ENCODE peak calls at places on chromosome 11, in five cellular contexts. A is HepG2, H is breast epithelium, X is IMR-90, P is H1. I is an unnamed sample. For H3K4me1, the result is how much of the 10 kb centered on the place peaks cover.

GRCh38 chr11:90656171-90656570 is 433.3 kb upstream of the CHORDC1 start:
- DNase-seq in A (no peak), X (no peak), P (no peak), H (no peak), I (no peak)

GRCh38 chr11:116644948-116645305 is 127.9 kb downstream of the BUD13 start:
- DNase-seq in X (no peak), H (no peak), P (no peak), A (peak), I (no peak)

GRCh38 chr11:62431171-62431895 is 12.5 kb downstream of the SCGB1A1 start:
- DNase-seq in A (no peak), X (peak), P (no peak), H (no peak), I (no peak)

GRCh38 chr11:119373059-119373875 is 8.2 kb downstream of the USP2 start:
- DNase-seq in P (no peak), X (no peak), H (peak), A (peak), I (no peak)

GRCh38 chr11:118610220-118610772 is 2.9 kb downstream of the PHLDB1 start:
- DNase-seq in P (peak), H (peak), A (no peak), X (no peak), I (no peak)

GRCh38 chr11:786235-787083 is 3.4 kb downstream of the CEND1 start:
- DNase-seq in H (no peak), P (no peak), X (no peak), A (no peak), I (no peak)

GRCh38 chr11:74926304-74927030 is 22.4 kb downstream of the XRRA1 start:
- DNase-seq in P (no peak), X (peak), A (no peak), H (no peak), I (no peak)

GRCh38 chr11:78796956-78797355 is 222.3 kb upstream of the NARS2 start:
- DNase-seq in P (no peak), A (no peak), H (no peak), X (peak), I (no peak)

GRCh38 chr11:122879785-122880184 is 2.8 kb upstream of the JHY start:
- DNase-seq in H (no peak), P (peak), X (no peak), A (no peak), I (no peak)

GRCh38 chr11:84522331-84522730 is 1104.8 kb downstream of the DLG2 start:
- DNase-seq in A (no peak), P (no peak), X (no peak), H (no peak), I (no peak)

GRCh38 chr11:134792044-134792443 is 380.0 kb upstream of the B3GAT1 start:
- DNase-seq in X (peak), P (no peak), H (no peak), A (no peak), I (no peak)

GRCh38 chr11:36376315-36376887 is 80.3 kb downstream of the PRR5L start:
- DNase-seq in H (no peak), X (peak), P (no peak), A (no peak), I (no peak)

GRCh38 chr11:109048098-109048497 is 373.9 kb upstream of the C11orf87 start:
- DNase-seq in H (no peak), A (no peak), P (no peak), X (peak), I (no peak)

GRCh38 chr11:2834893-2835767 is 50.4 kb downstream of the CDKN1C start:
- DNase-seq in A (peak), P (no peak), H (no peak), X (peak), I (no peak)

GRCh38 chr11:62705401-62705800 is 1.8 kb downstream of the BSCL2 start:
- DNase-seq in H (no peak), P (no peak), X (no peak), A (no peak), I (no peak)

GRCh38 chr11:68940651-68941323 is 37.1 kb downstream of the IGHMBP2 start:
- DNase-seq in A (no peak), P (no peak), H (no peak), X (no peak), I (no peak)

GRCh38 chr11:23577296-23577695 is 717.0 kb upstream of the CCDC179 start:
- DNase-seq in X (no peak), P (no peak), H (no peak), A (no peak), I (no peak)

GRCh38 chr11:16767137-16767536 is 28.7 kb downstream of the C11orf58 start:
- DNase-seq in X (no peak), P (no peak), A (no peak), H (no peak), I (no peak)

GRCh38 chr11:61026121-61027031 is 54.9 kb downstream of the CD6 start:
- DNase-seq in A (no peak), P (no peak), H (no peak), X (no peak), I (no peak)

GRCh38 chr11:69888671-69889076 is 69.5 kb upstream of the FGF3 start:
- DNase-seq in P (peak), X (peak), H (peak), A (peak), I (peak)

GRCh38 chr11:107704432-107704831 is 7.4 kb downstream of the SLN start:
- DNase-seq in P (no peak), A (no peak), H (no peak), X (peak), I (no peak)

GRCh38 chr11:69295079-69295994 is 1.4 kb downstream of the MYEOV start:
- DNase-seq in X (no peak), H (no peak), P (no peak), A (no peak), I (no peak)

GRCh38 chr11:2498750-2499149 is 53.9 kb downstream of the KCNQ1 start:
- DNase-seq in A (no peak), P (no peak), X (no peak), H (no peak), I (no peak)

GRCh38 chr11:57123590-57123989 is 58.2 kb upstream of the LRRC55 start:
- DNase-seq in H (no peak), A (no peak), X (no peak), P (no peak), I (no peak)

GRCh38 chr11:20013346-20014066 is 146.8 kb downstream of the DBX1 start:
- DNase-seq in X (peak), H (no peak), A (peak), P (no peak), I (no peak)

GRCh38 chr11:96045622-96046456 is 121.9 kb upstream of the MTMR2 start:
- DNase-seq in A (no peak), H (peak), X (peak), P (peak), I (peak)

GRCh38 chr11:45948341-45948740 is 25.9 kb downstream of the LARGE2 start:
- DNase-seq in A (no peak), P (no peak), X (no peak), H (no peak), I (no peak)

GRCh38 chr11:133900176-133901105 is 55.1 kb upstream of the SPATA19 start:
- DNase-seq in A (no peak), H (no peak), P (peak), X (no peak), I (no peak)

GRCh38 chr11:97743205-97743742 is 1277.5 kb upstream of the CNTN5 start:
- DNase-seq in A (no peak), X (peak), H (no peak), P (no peak), I (no peak)

GRCh38 chr11:46590740-46591606 is 2.9 kb downstream of the AMBRA1 start:
- DNase-seq in X (no peak), H (no peak), A (no peak), P (no peak), I (no peak)

GRCh38 chr11:126830216-126830615 is 170.4 kb downstream of the KIRREL3 start:
- DNase-seq in X (no peak), P (no peak), H (no peak), A (no peak), I (no peak)

GRCh38 chr11:69218946-69219720 is 63.4 kb downstream of the SMIM38 start:
- DNase-seq in X (no peak), P (peak), A (no peak), H (peak), I (no peak)

GRCh38 chr11:69575296-69576068 is 65.5 kb upstream of the CCND1 start:
- DNase-seq in X (no peak), P (no peak), H (no peak), A (no peak), I (no peak)

GRCh38 chr11:25351091-25351803 is 854.4 kb downstream of the LUZP2 start:
- DNase-seq in P (no peak), H (no peak), A (no peak), X (no peak), I (no peak)

GRCh38 chr11:116224889-116225200 is 547.9 kb downstream of the BUD13 start:
- DNase-seq in A (no peak), X (no peak), H (no peak), P (no peak), I (no peak)

GRCh38 chr11:47642099-47642855 is at the start of gene MTCH2:
- DNase-seq in H (peak), P (peak), A (peak), X (peak), I (peak)
- TF ChIP-seq POLR2A in H (no peak), P (peak), A (peak), X (peak), I (peak)

GRCh38 chr11:66316849-66317251 is at the start of gene CD248:
- DNase-seq in X (peak), P (no peak), H (no peak), A (no peak), I (no peak)
- H3K4me1 ChIP-seq in X (under half), P (under half), H (under half), A (under half), I (under half)

GRCh38 chr11:102451693-102452460 is 688 bp downstream of the TMEM123 start:
- DNase-seq in P (peak), A (peak), H (no peak), X (peak), I (peak)

GRCh38 chr11:102453286-102453797 is 777 bp upstream of the TMEM123 start:
- DNase-seq in H (no peak), P (no peak), X (no peak), A (no peak), I (peak)

GRCh38 chr11:102453921-102454320 is 1.4 kb upstream of the TMEM123 start:
- DNase-seq in P (no peak), H (no peak), A (no peak), X (no peak), I (no peak)

GRCh38 chr11:102451041-102451692 is 1.4 kb downstream of the TMEM123 start:
- DNase-seq in P (no peak), X (no peak), A (no peak), H (no peak), I (no peak)

DNA sequence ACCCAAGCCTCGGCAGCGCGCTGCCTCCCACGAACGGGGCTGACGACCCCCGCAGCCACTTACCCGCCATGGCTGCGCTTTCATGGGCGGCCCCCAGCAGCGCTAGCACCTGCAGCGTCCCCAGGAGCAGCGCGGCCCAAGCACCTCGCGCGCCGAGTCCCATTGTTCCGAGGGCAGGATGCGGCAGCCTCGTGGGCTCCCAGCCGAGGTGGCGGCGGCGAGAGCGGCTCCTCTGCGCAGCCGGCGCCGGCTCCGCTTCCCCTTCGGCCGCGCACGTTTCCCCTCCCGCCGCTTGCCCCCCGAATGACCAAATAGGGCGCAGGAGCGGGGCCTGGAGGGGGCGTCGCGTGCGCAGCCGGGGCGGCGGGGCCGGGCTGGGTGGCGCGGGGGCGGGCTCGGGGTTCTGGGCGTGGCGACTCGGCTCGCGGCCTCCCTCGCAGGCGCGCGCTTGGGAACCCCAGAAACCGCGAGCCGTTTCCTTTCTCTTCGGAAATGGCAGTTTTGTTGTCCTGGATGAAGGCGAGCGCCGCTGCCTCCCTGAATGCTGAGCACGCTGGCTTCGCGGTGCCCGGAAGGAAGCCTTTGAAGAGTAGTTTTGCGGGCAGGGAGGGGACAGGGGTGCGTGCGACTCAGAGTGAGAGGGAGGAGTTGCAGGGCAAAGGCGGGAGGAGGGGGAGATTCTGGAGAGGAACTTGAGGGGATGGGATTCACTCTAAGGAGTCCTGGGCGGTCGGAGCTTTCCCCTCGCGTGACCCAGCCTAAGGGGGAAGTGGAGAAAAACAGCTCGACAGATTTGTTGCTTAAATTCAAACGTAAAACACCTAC is at the start of gene TMEM123:
- DNase-seq in H (peak), A (peak), X (peak), P (peak), I (peak)
- TF ChIP-seq POLR2A in H (no peak), A (peak), X (no peak), P (no peak), I (peak)

DNA sequence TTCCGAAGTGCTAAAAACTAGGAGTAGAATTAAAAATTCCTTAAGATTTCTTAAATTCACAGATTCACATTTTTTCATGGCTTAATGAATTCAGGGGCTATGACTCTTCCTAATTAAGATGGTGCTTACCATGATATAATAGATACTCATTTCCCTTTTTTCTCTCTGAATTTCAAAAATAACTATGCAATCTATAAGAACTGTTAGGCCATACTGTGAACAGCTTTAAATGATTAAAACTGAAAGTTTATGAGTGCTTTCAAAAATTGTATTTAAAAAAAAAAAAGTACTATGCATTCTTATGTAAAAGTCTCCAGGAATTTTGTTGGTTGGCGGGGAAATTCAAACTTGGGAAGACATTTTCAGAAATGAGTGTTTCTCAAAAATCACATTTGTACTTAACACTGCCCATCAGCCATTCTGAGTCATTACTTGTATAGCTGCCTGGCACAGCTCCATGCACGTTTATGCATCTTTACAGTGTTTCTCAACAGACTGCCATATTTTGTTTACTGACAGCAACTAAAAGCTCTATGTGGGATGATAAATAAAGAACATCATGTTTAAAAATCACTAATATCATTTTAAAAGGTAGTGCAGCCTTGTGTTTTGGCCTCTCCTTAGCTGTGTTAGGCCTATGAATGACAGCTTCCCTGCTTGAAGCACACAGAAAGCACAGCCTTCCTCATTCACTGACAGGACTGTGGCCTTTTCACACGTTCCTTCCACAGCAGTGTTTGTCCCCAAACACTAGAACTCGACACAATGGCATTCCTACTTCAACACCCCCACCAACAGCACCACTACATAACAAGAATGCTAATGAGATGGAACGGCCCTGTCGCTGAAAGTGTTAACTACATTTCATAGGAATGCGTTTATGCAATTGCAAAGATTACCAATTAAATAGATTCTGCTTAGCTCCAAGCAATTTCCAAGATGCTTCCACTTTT is 131.4 kb downstream of the DCDC1 start:
- DNase-seq in P (no peak), A (no peak), X (no peak), H (no peak), I (no peak)
- H3K4me1 ChIP-seq in P (under half), A (under half), X (under half), H (under half), I (under half)

GRCh38 chr11:67353317-67354313 is at the start of gene POLD4:
- DNase-seq in X (peak), A (peak), H (peak), P (peak), I (peak)
- TF ChIP-seq POLR2A in X (peak), A (peak), H (peak), P (peak), I (peak)

DNA sequence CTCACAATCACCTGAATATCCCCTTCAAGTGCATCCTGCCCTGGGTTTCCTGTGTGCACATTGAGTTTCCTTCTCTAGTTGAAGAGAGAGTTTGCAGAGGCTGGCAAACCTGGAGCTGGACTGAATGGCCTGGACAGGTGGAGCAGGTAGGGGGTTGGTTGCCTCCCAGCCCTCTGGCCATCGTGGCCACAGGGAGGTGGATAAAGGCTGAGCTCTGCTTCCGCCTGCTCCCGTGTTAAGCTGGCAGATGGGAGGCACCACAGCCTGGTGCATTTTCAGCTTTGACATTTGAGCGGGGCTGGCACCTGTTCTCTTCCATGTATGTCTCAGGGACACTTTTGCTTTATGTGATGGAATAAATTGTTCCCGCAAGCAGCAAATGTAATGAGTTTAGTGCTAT is 11.1 kb downstream of the MICAL2 start:
- DNase-seq in P (no peak), A (no peak), H (no peak), X (no peak), I (no peak)
- H3K4me1 ChIP-seq in P (under half), A (under half), H (under half), X (half or more), I (under half)

DNA sequence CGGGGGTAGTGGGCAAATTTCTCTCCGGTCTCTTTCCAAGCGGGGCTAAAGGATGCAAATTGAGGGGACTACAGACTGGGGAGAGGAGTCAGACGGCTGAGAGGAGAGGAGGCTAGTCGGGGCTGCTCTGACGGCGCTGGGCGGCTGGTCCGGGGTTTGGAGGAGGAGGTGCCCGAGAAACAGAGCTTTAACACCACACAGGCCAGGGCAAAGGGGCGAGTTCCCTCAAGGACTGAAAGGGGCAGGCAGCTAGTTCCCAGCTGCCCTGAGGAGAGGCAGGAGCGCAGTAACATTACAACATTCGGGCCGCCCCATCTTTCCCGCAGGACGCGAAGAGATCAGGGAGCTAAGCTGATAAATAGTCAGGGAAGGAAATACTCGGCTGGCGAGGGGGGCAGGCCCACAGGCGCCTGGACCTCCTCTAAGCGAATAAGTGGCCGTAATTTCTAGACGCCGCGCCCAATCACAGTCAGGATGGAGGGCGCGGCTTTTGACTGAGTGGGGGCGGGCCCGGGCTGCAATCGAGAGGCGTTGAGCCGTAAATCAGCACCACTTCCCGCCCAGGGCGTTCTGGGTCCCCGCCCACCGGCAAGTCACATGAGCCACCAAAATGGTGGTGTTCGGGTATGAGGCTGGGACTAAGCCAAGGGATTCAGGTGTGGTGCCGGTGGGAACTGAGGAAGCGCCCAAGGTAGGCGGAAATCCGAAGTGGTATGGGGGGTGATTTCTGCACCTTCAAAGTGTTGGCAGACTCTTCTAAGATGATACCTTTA is at the start of gene TMEM126B:
- DNase-seq in H (peak), X (peak), A (peak), P (peak), I (peak)
- TF ChIP-seq POLR2A in H (peak), X (peak), A (peak), P (peak), I (peak)

I was measured in prostate gland.